ENCODE peak calls at places on chromosomes 1 and 21, in seven cellular contexts. V is thoracic aorta, P is endodermal cell, J is H9, R is PC-3, W is heart right ventricle, G is ovary. K is an unnamed sample.

GRCh38 chr1:153538315-153538821 is 2.4 kb downstream of the S100A5 start:
- DNase-seq in R (peak; percentile 64), W (no peak), P (peak; percentile 89), G (peak; percentile 45), J (peak; percentile 93), V (no peak), K (no peak)

GRCh38 chr1:162235261-162235780 is 141.3 kb downstream of the SPATA46 start:
- DNase-seq in W (no peak), G (peak; percentile 18), V (no peak), R (no peak), J (no peak), P (no peak), K (no peak)

GRCh38 chr1:10791117-10791951 is 5.1 kb downstream of the CASZ1 start:
- DNase-seq in P (no peak), J (no peak), R (no peak), G (no peak), W (no peak), V (no peak), K (no peak)

GRCh38 chr1:205991237-205991636 is 12.0 kb downstream of the RAB7B start:
- DNase-seq in V (no peak), W (no peak), J (no peak), G (no peak), P (no peak), R (no peak), K (no peak)

GRCh38 chr1:42765271-42765670 is 1.6 kb downstream of the P3H1 start:
- DNase-seq in W (no peak), G (no peak), P (no peak), J (no peak), R (no peak), V (no peak), K (no peak)

GRCh38 chr21:40686526-40686925 is 160.4 kb downstream of the DSCAM start:
- DNase-seq in V (no peak), P (no peak), J (no peak), W (no peak), G (no peak), R (no peak), K (no peak)

GRCh38 chr1:245673920-245674414 is 519.2 kb downstream of the KIF26B start:
- DNase-seq in V (no peak), R (peak; percentile 13), P (no peak), G (no peak), W (no peak), J (no peak), K (no peak)

GRCh38 chr1:100459815-100460114 is 78.2 kb upstream of the GPR88 start:
- DNase-seq in J (no peak), R (no peak), G (no peak), W (no peak), P (no peak), V (no peak), K (no peak)

GRCh38 chr1:37549341-37549740 is 4.8 kb downstream of the SNIP1 start:
- DNase-seq in P (no peak), R (no peak), J (no peak), V (no peak), W (no peak), G (no peak), K (no peak)

GRCh38 chr1:231171623-231172197 is 9.9 kb downstream of the TRIM67 start:
- DNase-seq in P (no peak), W (no peak), J (no peak), G (no peak), R (peak; percentile 39), V (no peak), K (no peak)

GRCh38 chr1:100250264-100250663 is 630 bp upstream of the DBT start:
- DNase-seq in V (no peak), G (no peak), P (no peak), W (no peak), J (no peak), R (no peak), K (no peak)

GRCh38 chr1:228150458-228151169 is 884 bp downstream of the GJC2 start:
- DNase-seq in R (no peak), V (no peak), W (peak; percentile 70), P (peak; percentile 45), G (peak; percentile 96), J (peak; percentile 24), K (peak; percentile 65)

GRCh38 chr1:111220302-111220890 is 7.1 kb upstream of the CHI3L2 start:
- DNase-seq in G (no peak), P (no peak), J (no peak), V (no peak), W (no peak), R (no peak), K (no peak)

GRCh38 chr21:42381347-42381984 is 14.4 kb downstream of the TMPRSS3 start:
- DNase-seq in G (no peak), R (peak; percentile 77), P (peak; percentile 82), V (no peak), J (peak; percentile 76), W (no peak), K (no peak)

GRCh38 chr1:115478933-115479551 is 141.0 kb upstream of the NGF start:
- DNase-seq in W (no peak), G (no peak), P (peak; percentile 40), J (peak; percentile 31), R (peak; percentile 39), V (no peak), K (no peak)

GRCh38 chr1:116911166-116911553 is 1.4 kb downstream of the PTGFRN start:
- DNase-seq in J (no peak), P (peak; percentile 52), R (no peak), W (no peak), V (no peak), G (no peak), K (no peak)

GRCh38 chr1:174160109-174160473 is 771 bp downstream of the RABGAP1L start:
- DNase-seq in P (peak; percentile 75), R (peak; percentile 27), W (peak; percentile 52), V (peak; percentile 28), J (peak; percentile 42), G (peak; percentile 56), K (no peak)

GRCh38 chr1:50023292-50024159 is at the start of gene AGBL4:
- DNase-seq in V (no peak), G (peak; percentile 30), P (peak; percentile 77), R (peak; percentile 4), W (peak; percentile 9), J (peak; percentile 64), K (peak; percentile 67)

GRCh38 chr1:211652371-211652770 is 23.1 kb downstream of the NEK2 start:
- DNase-seq in G (no peak), J (no peak), V (no peak), W (no peak), R (no peak), P (no peak), K (no peak)

GRCh38 chr21:24583473-24583872 is 1023.8 kb downstream of the MRPL39 start:
- DNase-seq in W (no peak), G (no peak), J (no peak), V (no peak), R (no peak), P (no peak), K (no peak)
- H3K27ac ChIP-seq in W (no peak overlapping the region), G (no peak overlapping the region), J (no peak overlapping the region), V (no peak overlapping the region), R (no peak overlapping the region), P (no peak overlapping the region), K (no peak overlapping the region)

DNA sequence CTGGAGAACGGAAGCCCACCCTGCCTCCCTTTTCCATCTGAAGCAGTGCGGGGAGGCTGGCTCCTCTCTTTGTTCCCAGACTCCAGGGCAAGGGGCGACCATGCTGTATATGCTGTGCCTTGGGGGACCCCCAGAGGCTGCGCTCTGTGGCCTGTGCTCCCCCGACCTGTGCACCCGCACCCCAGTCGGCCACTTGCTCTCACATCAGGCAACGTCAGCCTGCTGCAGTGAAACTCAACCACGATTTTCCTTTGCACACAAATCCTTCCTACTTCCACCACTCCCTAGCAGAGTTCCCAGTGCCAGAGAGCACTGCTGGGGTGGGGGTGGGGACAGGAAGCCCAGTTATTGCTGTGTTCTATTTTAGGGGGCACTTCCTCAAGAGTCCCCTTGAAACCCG is 52.5 kb downstream of the SIM2 start:
- DNase-seq in W (no peak), G (no peak), V (no peak), R (no peak), J (no peak), P (peak; percentile 59), K (no peak)
- H3K27ac ChIP-seq in W (peak overlapping the region; percentile 41), G (no peak overlapping the region), V (no peak overlapping the region), R (no peak overlapping the region), J (no peak overlapping the region), P (peak overlapping the region; percentile 2), K (no peak overlapping the region)

GRCh38 chr1:230147253-230148193 is 80.5 kb downstream of the GALNT2 start:
- DNase-seq in V (no peak), G (no peak), W (no peak), R (no peak), P (no peak), J (no peak), K (no peak)

GRCh38 chr1:230146709-230147108 is 79.7 kb downstream of the GALNT2 start:
- DNase-seq in P (no peak), R (no peak), J (no peak), V (no peak), G (no peak), W (no peak), K (no peak)

GRCh38 chr1:230149751-230150584 is 82.9 kb downstream of the GALNT2 start:
- DNase-seq in J (no peak), R (no peak), W (no peak), G (no peak), V (no peak), P (no peak), K (no peak)

GRCh38 chr1:230148194-230148581 is 81.2 kb downstream of the GALNT2 start:
- DNase-seq in R (no peak), P (no peak), G (no peak), J (no peak), V (no peak), W (no peak), K (no peak)

DNA sequence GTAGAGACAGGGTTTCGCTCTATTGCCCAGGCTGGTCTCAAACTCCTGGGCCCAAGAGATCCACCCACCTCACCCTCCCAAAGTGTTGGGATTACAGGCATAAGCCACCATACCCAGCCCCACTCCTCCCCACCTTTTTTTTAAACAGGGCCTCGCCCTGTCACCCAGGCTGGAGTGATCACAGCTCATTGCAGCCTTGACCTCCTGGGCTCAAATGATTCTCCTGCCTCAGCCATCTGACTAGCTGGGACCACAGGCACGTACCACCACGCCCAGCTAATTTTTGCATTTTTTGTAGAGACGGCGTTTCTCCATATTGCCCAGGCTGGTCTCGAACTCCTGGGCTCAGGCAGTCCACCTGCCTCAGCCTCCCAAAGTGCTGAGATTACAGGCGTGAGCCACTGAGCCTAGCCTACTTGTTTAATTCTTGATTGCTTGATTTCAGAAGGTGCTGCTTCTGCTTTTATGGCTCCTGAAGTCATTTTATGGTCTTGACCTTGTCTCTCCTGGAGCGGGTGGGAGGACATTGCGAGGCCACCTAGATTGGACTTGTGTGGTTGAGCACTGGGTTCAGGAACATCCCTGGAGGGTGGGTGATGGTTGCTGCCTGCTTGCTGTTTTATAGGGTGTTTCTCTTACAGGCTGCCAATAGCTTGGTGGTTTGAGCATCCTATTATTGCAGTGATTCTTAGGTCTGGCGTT is 81.9 kb downstream of the GALNT2 start:
- DNase-seq in G (no peak), R (no peak), W (no peak), P (no peak), V (no peak), J (no peak), K (no peak)
- H3K27ac ChIP-seq in G (no peak overlapping the region), R (no peak overlapping the region), W (no peak overlapping the region), P (no peak overlapping the region), V (no peak overlapping the region), J (no peak overlapping the region), K (no peak overlapping the region)

DNA sequence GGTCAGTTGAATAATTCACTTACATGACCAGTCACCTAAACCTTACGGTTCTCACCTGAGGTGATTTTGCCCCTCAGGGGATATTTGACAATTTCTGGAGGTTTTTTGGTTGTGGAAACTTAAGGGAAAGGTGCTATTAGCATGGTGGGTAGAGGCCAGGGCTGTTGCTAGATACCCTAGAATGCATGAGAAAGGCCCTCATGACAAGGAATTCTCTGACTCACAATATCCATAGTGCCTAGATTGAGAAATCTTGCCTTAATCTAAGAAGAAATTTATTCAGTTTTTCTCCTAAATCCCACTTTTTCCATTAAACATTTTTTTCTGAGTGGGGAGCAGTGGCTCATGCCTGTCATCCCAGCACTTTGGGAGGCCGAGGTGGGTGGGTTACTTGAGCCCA is 119.7 kb downstream of the TGFB2 start:
- DNase-seq in J (no peak), R (no peak), P (no peak), W (no peak), V (no peak), G (no peak), K (no peak)
- H3K27ac ChIP-seq in J (no peak overlapping the region), R (no peak overlapping the region), P (no peak overlapping the region), W (peak overlapping the region; percentile 93), V (peak overlapping the region; percentile 86), G (no peak overlapping the region), K (no peak overlapping the region)

K was measured in substantia nigra.